ENCODE peak calls at places on chromosomes 7 and 10, in seven cellular contexts. Q, T, E, H, J, F and W are unnamed samples.

GRCh38 chr10:48940958-48941357 is 1.3 kb upstream of the LRRC18 start:
- DNase-seq in Q (no peak), T (peak), E (no peak), H (no peak), J (no peak), F (no peak), W (no peak)

GRCh38 chr10:87505366-87506113 is 847 bp downstream of the MINPP1 start:
- DNase-seq in Q (peak), T (peak), E (peak), H (no peak), J (peak), F (peak), W (peak)

GRCh38 chr7:14598978-14599377 is 303.6 kb downstream of the DGKB start:
- DNase-seq in Q (peak), T (no peak), E (no peak), H (no peak), J (no peak), F (no peak), W (no peak)

GRCh38 chr7:38453187-38453586 is 178.0 kb downstream of the AMPH start:
- DNase-seq in Q (peak), T (no peak), E (no peak), H (no peak), J (no peak), F (no peak), W (peak)

GRCh38 chr10:43221419-43222293 is 45.2 kb downstream of the RASGEF1A start:
- DNase-seq in Q (no peak), T (peak), E (no peak), H (no peak), J (no peak), F (no peak), W (peak)

GRCh38 chr7:130740617-130741016 is 6.6 kb upstream of the KLF14 start:
- DNase-seq in Q (no peak), T (no peak), E (no peak), H (no peak), J (no peak), F (no peak), W (no peak)

GRCh38 chr7:113421696-113422330 is 303.5 kb upstream of the SMIM30 start:
- DNase-seq in Q (peak), T (peak), E (peak), H (peak), J (peak), F (peak), W (peak)

GRCh38 chr7:151078233-151079040 is 2.2 kb downstream of the FASTK start:
- DNase-seq in Q (no peak), T (no peak), E (no peak), H (no peak), J (peak), F (no peak), W (peak)

DNA sequence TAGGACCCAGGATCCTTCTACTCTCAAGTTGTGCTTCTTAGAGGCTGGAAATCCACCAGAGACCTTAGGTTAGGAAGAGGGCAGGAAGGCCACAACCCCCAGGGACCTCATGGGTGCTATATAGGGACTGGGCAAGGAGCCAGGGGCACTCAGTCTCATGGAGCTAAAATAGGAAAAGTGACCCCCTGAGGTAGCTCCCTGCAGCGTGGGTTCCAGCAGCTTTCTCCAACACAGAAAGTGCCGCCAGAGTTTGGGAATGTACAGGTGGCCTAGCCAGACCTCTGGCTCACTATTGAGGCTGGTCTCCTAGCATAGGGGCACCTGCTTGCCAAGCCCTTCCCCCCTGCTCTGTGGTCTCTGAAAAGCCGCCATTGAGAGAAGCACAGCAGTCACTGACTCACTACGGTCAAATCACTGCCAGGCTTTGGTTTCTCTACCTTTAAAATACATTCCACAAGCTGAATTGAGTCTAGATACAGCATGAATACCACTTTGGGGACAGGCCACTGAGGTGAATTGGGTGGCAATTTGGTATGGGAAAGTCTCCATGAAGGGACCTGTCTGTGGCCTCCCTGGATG is 333.2 kb upstream of the PODXL start:
- DNase-seq in Q (no peak), T (no peak), E (no peak), H (no peak), J (no peak), F (no peak), W (no peak)
- H4K8ac ChIP-seq in Q (no peak), T (no peak), E (no peak), H (no peak), J (no peak), F (no peak), W (no peak)

DNA sequence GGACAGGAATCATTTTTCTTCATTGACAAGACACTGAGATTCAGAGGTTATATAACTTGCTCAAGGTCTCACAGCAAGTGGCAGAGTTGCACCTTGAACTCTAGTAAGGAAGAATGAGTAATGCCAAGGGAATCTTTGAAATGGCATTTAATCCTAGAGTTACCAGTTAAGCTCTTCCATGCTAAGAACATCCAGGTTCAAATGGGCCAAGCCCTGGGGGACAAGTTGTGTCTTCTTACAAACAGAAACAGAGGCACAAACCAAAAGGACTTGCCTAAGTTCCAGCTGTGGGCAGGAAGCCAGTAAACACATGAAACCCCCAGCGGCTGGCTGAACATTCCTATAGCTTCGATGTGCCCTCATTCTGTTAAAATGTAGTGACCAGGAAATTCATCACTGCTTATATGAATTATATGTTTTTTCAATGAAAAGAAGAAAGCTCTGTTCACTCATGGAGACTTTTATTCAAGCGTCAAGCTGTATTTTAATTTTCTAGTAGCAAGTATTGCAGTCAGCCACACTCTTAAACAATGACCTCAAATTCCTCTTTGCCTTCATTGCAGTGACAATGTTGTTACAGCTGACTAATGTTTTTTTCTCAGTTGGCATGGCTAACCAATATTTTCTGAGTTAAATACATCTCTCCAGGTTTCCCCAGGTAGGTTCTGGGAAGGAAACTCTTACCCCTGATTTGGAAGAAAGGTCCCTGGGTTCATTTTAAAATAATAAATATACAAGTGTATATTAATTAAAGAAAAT is 241.4 kb downstream of the WDR11 start:
- DNase-seq in Q (no peak), T (no peak), E (no peak), H (no peak), J (peak), F (peak), W (peak)
- H4K8ac ChIP-seq in Q (no peak), T (no peak), E (no peak), H (no peak), J (no peak), F (no peak), W (no peak)

GRCh38 chr7:2649139-2649838 is 17.5 kb downstream of the TTYH3 start:
- DNase-seq in Q (no peak), T (no peak), E (no peak), H (no peak), J (no peak), F (no peak), W (no peak)
- H4K8ac ChIP-seq in Q (no peak), T (no peak), E (no peak), H (peak), J (no peak), F (no peak), W (no peak)

GRCh38 chr7:66643395-66643794 is 14.7 kb downstream of the KCTD7 start:
- DNase-seq in Q (no peak), T (no peak), E (no peak), H (no peak), J (no peak), F (no peak), W (no peak)
- H4K8ac ChIP-seq in Q (no peak), T (no peak), E (no peak), H (no peak), J (no peak), F (no peak), W (no peak)

DNA sequence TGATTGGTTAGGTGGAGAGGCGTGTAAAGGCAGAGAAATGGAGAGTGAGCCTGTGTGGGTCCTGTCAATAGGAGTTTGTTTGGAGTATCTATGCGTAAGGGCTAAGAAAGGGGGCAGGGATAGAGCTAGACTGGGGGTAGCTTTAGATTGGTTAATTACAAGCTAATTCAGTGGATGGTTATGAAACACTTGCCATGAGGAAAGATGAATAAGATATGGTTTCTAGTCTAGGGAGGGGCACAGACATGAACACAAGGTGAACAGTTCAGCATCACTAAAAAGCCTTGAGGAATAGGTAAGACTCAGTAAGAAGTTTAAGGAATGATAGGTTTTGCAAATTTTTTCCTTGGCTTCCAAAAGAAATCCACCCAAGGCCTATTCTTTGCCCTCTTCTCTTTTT is 50.6 kb downstream of the PLPP4 start:
- DNase-seq in Q (no peak), T (no peak), E (no peak), H (no peak), J (no peak), F (no peak), W (no peak)
- H4K8ac ChIP-seq in Q (no peak), T (no peak), E (no peak), H (no peak), J (no peak), F (no peak), W (no peak)